ENCODE peak calls at places on chromosomes 12 and 14, in seven cellular contexts. F is ovary, X is aorta, U is upper lobe of left lung, K is neuronal stem cell, G is substantia nigra, M is A673. Y is an unnamed sample.

GRCh38 chr12:46124132-46124847 is 133.9 kb upstream of the SCAF11 start:
- DNase-seq in G (no peak), M (no peak), X (no peak), F (no peak), K (no peak), U (no peak), Y (no peak)

GRCh38 chr12:15200703-15201102 is 20.5 kb downstream of the RERG start:
- DNase-seq in X (no peak), U (no peak), K (no peak), G (no peak), F (no peak), M (no peak), Y (no peak)

GRCh38 chr12:64036414-64036813 is 185.7 kb downstream of the KICS2 start:
- DNase-seq in F (no peak), G (no peak), X (no peak), U (no peak), K (no peak), M (no peak), Y (no peak)

GRCh38 chr12:132422057-132423043 is 67.6 kb upstream of the FBRSL1 start:
- DNase-seq in F (no peak), K (no peak), M (peak), G (no peak), U (peak), X (no peak), Y (no peak)

GRCh38 chr12:98939350-98939749 is 294.3 kb downstream of the APAF1 start:
- DNase-seq in G (peak), M (peak), K (peak), X (no peak), F (no peak), U (no peak), Y (peak)

GRCh38 chr12:45615268-45615667 is 114.2 kb upstream of the ARID2 start:
- DNase-seq in F (no peak), X (no peak), G (no peak), U (no peak), K (no peak), M (no peak), Y (no peak)

GRCh38 chr12:24414421-24414820 is 465.0 kb upstream of the SOX5 start:
- DNase-seq in U (no peak), F (no peak), G (no peak), M (no peak), X (no peak), K (no peak), Y (no peak)

GRCh38 chr14:33120341-33120740 is 181.7 kb downstream of the NPAS3 start:
- DNase-seq in G (no peak), M (peak), K (no peak), U (no peak), F (no peak), X (no peak), Y (no peak)

GRCh38 chr14:103899833-103900232 is 28.4 kb upstream of the TDRD9 start:
- DNase-seq in X (peak), F (no peak), K (no peak), M (no peak), U (peak), G (no peak), Y (no peak)

GRCh38 chr12:6909421-6910145 is 4.8 kb upstream of the ENO2 start:
- DNase-seq in M (no peak), U (no peak), X (no peak), F (no peak), K (no peak), G (no peak), Y (no peak)

GRCh38 chr12:55743131-55743921 is 404 bp downstream of the GDF11 start:
- DNase-seq in K (peak), U (peak), G (no peak), X (peak), F (peak), M (peak), Y (no peak)

GRCh38 chr12:109586385-109587296 is 13.0 kb downstream of the MVK start:
- DNase-seq in K (no peak), G (no peak), F (no peak), M (no peak), U (no peak), X (no peak), Y (no peak)

GRCh38 chr14:95515523-95516517 is 630 bp downstream of the SYNE3 start:
- DNase-seq in K (peak), G (peak), F (peak), M (peak), X (peak), U (peak), Y (peak)

GRCh38 chr12:109588461-109589239 is 15.1 kb downstream of the MVK start:
- DNase-seq in K (no peak), F (no peak), U (peak), X (no peak), M (no peak), G (no peak), Y (no peak)

GRCh38 chr12:74538491-74539258 is 1.0 kb downstream of the ATXN7L3B start:
- DNase-seq in X (no peak), U (peak), G (no peak), K (no peak), F (no peak), M (no peak), Y (no peak)

GRCh38 chr14:78196323-78196722 is 26.1 kb downstream of the NRXN3 start:
- DNase-seq in G (no peak), X (no peak), F (no peak), K (no peak), U (no peak), M (no peak), Y (no peak)

GRCh38 chr12:12645485-12645884 is 33.8 kb downstream of the CREBL2 start:
- DNase-seq in G (no peak), K (no peak), U (no peak), M (peak), F (no peak), X (no peak), Y (no peak)

GRCh38 chr12:47071241-47071852 is 8.1 kb upstream of the PCED1B start:
- DNase-seq in X (no peak), K (peak), M (peak), G (no peak), F (no peak), U (no peak), Y (no peak)

GRCh38 chr14:76812093-76812421 is 625 bp downstream of the ANGEL1 start:
- DNase-seq in F (no peak), K (no peak), X (no peak), U (no peak), G (no peak), M (no peak), Y (no peak)

GRCh38 chr14:99744199-99744872 is 48.9 kb upstream of the EML1 start:
- DNase-seq in U (no peak), F (no peak), G (no peak), M (no peak), X (no peak), K (no peak), Y (no peak)

GRCh38 chr14:57486767-57487379 is 6.8 kb downstream of the CCDC198 start:
- DNase-seq in G (no peak), X (no peak), M (peak), F (no peak), K (peak), U (no peak), Y (no peak)

GRCh38 chr12:101604132-101604531 is 9.4 kb downstream of the MYBPC1 start:
- DNase-seq in U (no peak), F (no peak), K (no peak), M (peak), G (no peak), X (no peak), Y (no peak)

GRCh38 chr14:102272392-102272791 is 32.6 kb downstream of the MOK start:
- DNase-seq in X (no peak), F (no peak), U (no peak), G (no peak), K (no peak), M (no peak), Y (no peak)

GRCh38 chr14:95227279-95227860 is 70.0 kb upstream of the DICER1 start:
- DNase-seq in U (no peak), X (no peak), M (no peak), G (no peak), F (no peak), K (no peak), Y (no peak)

GRCh38 chr12:1595690-1596347 is 1.4 kb upstream of the FBXL14 start:
- DNase-seq in G (no peak), K (no peak), F (no peak), U (no peak), X (no peak), M (no peak), Y (no peak)

GRCh38 chr14:70788893-70789292 is 20.4 kb downstream of the MAP3K9 start:
- DNase-seq in M (no peak), G (no peak), K (no peak), U (no peak), F (no peak), X (no peak), Y (no peak)

GRCh38 chr14:22886500-22887259 is 3.7 kb downstream of the REM2 start:
- DNase-seq in G (no peak), U (peak), X (peak), F (peak), K (peak), M (peak), Y (no peak)

GRCh38 chr12:24668563-24668962 is 280.3 kb downstream of the BCAT1 start:
- DNase-seq in X (no peak), M (no peak), G (no peak), F (no peak), U (no peak), K (no peak), Y (no peak)

GRCh38 chr12:68240079-68240478 is 13.3 kb downstream of the IL22 start:
- DNase-seq in M (peak), K (no peak), F (no peak), G (no peak), U (no peak), X (no peak), Y (no peak)

GRCh38 chr14:19754172-19754571 is 10.8 kb downstream of the OR4Q3 start:
- DNase-seq in K (no peak), U (no peak), X (no peak), M (no peak), G (no peak), F (no peak), Y (no peak)

GRCh38 chr12:80504389-80505153 is 60.5 kb downstream of the PTPRQ start:
- DNase-seq in F (no peak), M (peak), G (no peak), U (no peak), K (no peak), X (no peak), Y (no peak)

GRCh38 chr12:41661141-41661540 is 473.0 kb downstream of the PDZRN4 start:
- DNase-seq in M (no peak), G (no peak), X (no peak), F (no peak), U (no peak), K (no peak), Y (no peak)

GRCh38 chr12:71484272-71484905 is 44.8 kb downstream of the LGR5 start:
- DNase-seq in G (no peak), X (no peak), F (no peak), U (no peak), M (no peak), K (no peak), Y (no peak)

GRCh38 chr14:49621114-49621881 is 699 bp downstream of the MGAT2 start:
- DNase-seq in K (no peak), F (peak), X (peak), G (peak), U (peak), M (peak), Y (peak)

GRCh38 chr14:91019673-91020072 is 40.8 kb downstream of the RPS6KA5 start:
- DNase-seq in X (no peak), K (no peak), U (no peak), M (no peak), G (no peak), F (no peak), Y (no peak)

GRCh38 chr12:88579572-88579940 is 715 bp downstream of the KITLG start:
- DNase-seq in X (peak), U (peak), M (peak), G (no peak), K (no peak), F (peak), Y (peak)

GRCh38 chr12:67676624-67677023 is 28.1 kb downstream of the DYRK2 start:
- DNase-seq in M (no peak), G (no peak), X (no peak), F (no peak), K (no peak), U (no peak), Y (no peak)

GRCh38 chr12:19799216-19799615 is 359.9 kb downstream of the AEBP2 start:
- DNase-seq in M (no peak), K (no peak), F (no peak), G (no peak), X (no peak), U (no peak), Y (no peak)

GRCh38 chr14:91415794-91416743 is 1.6 kb downstream of the CCDC88C start:
- DNase-seq in K (no peak), G (no peak), M (peak), F (no peak), X (no peak), U (no peak), Y (no peak)

GRCh38 chr12:52534482-52534881 is 14.3 kb upstream of the KRT5 start:
- DNase-seq in M (no peak), F (no peak), X (no peak), K (no peak), G (no peak), U (no peak), Y (no peak)

GRCh38 chr14:68157971-68158371 is 338.4 kb downstream of the RAD51B start:
- DNase-seq in G (no peak), F (no peak), U (no peak), X (no peak), M (peak), K (no peak), Y (no peak)

GRCh38 chr14:68160779-68161546 is 341.4 kb downstream of the RAD51B start:
- DNase-seq in K (no peak), X (no peak), U (no peak), M (no peak), G (no peak), F (no peak), Y (no peak)

GRCh38 chr14:68158640-68159039 is 339.1 kb downstream of the RAD51B start:
- DNase-seq in U (no peak), F (no peak), K (no peak), M (no peak), G (no peak), X (no peak), Y (no peak)

GRCh38 chr14:68164723-68165122 is 345.1 kb downstream of the RAD51B start:
- DNase-seq in F (no peak), U (no peak), K (no peak), X (no peak), M (no peak), G (no peak), Y (no peak)

GRCh38 chr14:68160269-68160668 is 340.7 kb downstream of the RAD51B start:
- DNase-seq in F (no peak), X (no peak), K (no peak), G (no peak), M (no peak), U (no peak), Y (no peak)
- H3K27ac ChIP-seq in F (no peak), X (no peak), K (no peak), G (no peak), M (no peak), U (no peak), Y (no peak)

GRCh38 chr12:57460457-57461325 is 1.1 kb downstream of the GLI1 start:
- DNase-seq in K (peak), U (peak), G (no peak), M (no peak), X (no peak), F (peak), Y (no peak)
- H3K27ac ChIP-seq in K (no peak), U (no peak), G (no peak), M (peak), X (no peak), F (no peak), Y (peak)

DNA sequence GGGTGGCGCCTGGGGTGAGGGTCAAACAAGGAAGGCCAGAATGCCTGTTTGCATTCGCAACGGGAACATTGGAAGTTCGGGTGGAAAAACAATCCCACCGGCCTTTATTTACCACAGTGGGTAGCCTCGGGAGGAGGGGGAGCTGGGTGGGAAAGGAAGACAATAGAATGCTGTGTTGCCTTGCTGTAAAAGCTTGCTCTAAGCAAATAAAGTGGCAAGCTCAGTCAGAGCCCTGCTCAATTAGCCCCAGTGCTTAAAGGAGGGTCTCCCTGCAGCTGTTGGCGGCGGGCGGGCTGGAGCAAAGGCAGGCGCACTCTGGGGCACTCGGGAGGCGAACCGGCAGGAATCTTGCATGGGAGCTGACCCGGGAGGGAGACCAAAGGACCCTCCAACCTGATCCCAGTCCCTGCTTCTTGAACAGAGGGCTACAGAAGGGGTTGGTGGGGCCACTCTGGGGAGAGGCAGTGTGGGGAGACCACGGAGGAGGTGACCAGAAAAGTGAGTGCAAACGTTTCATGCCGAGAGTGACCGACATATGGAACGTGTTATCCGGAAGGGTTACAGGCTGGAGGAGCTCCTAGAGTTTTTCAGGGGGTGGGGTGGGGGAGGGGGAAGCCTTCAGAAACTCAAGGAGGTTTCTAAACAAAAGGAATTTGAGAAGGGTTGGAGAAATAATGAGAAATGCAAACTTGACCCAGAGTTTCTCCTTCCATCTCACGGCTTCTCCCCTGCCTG is 48.5 kb downstream of the NTF3 start:
- DNase-seq in U (peak), K (peak), X (no peak), F (peak), M (no peak), G (no peak), Y (no peak)
- H3K27ac ChIP-seq in U (no peak), K (peak), X (no peak), F (peak), M (no peak), G (no peak), Y (no peak)

DNA sequence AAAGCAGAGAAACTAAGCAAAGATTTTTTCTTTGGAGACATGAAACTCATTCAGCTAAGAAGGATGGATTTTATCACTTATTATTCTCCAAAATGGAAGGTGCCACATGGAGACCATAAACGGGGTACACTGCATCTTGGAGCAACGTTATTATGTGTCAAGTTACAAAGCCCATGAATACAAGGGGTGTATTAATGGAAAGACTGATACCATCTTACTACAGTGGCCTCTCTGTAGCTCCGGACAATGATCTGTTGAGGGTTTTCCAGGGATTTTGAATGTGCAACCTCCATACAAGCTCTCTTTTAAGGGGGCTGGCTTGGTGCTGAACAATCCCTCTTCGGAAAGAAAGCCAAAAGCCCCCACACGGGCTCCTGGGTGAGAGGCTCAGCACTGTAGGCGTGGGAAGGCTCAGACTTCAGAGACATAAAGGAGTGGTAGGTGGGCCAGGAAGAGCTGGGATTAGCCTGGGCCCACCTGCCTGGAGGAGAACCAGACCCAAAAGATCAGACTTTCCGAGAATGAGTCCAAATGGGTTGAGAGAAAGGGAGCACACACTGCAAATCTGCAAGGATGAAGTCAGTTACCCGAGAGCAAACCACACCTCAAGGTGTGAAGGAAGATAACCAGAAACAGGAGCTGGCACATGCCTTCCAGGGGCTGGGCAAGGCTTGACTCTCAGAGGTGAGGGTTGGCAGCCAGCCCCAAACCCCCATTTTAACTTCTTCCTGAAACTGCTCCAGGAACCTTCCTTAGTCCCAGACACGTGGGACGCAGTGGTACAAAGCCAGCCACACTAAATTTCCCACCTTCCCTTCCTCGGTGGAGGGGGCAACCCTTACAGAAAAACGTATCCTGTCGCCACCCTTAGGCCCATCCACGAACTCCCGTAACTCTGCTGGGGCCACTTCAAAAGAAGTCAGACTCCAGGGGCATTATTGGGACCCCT is 1.5 kb downstream of the VPS37B start:
- DNase-seq in U (no peak), K (no peak), G (no peak), F (no peak), X (no peak), M (no peak), Y (no peak)
- H3K27ac ChIP-seq in U (peak), K (no peak), G (peak), F (no peak), X (peak), M (peak), Y (peak)

DNA sequence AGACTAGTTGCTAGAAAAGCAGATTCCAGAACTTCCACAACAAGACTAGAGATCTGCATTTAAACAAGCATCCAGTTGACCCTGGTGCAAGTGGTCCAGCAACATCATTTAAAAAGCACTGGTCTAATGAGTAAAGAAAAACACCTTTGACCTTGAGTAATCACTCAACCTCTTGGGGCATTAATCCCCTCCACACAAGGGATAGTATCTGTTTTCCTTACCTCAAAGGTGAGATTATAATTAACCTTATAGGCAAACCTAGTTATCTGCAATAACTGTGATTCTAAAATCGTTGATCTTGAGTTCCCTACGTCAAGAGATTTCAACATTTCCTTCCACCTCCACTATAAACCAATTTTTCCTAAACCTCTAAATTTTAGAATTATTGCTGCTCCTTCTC is 1.1 kb downstream of the KDM5A start:
- DNase-seq in G (no peak), X (no peak), U (no peak), F (no peak), K (no peak), M (no peak), Y (no peak)
- H3K27ac ChIP-seq in G (no peak), X (no peak), U (peak), F (no peak), K (no peak), M (peak), Y (peak)

DNA sequence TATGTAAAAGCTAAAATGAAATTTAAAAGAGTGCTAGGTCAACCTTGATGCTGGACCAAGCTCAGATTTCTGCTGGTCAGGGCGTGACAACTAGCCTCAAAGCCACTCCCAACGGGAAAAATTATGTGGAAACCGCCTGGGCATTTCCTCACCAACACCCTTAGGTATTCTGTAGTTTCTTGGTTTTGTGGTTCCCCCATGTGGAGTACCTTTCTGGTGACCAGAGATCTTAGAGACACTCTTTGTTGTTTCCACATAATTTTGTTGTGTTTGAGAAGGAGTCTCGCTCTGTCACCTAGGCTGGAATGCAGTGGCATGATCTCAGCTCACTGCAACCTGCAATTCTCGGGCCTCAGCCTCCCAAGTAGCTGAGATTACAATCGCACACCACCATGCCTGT is 119.9 kb downstream of the DENND5B start:
- DNase-seq in K (no peak), U (no peak), F (no peak), M (no peak), G (no peak), X (no peak), Y (no peak)
- H3K27ac ChIP-seq in K (no peak), U (no peak), F (no peak), M (no peak), G (no peak), X (no peak), Y (no peak)

Y was measured in dorsolateral prefrontal cortex.